ENCODE peak calls at places on chromosomes 2 and 18, in six cellular contexts. P is cardiac muscle cell, T is dorsolateral prefrontal cortex, H is tibial nerve, M is AG10803, Y is PC-9. G is an unnamed sample.
A peak's percentile ranks its signal among the peaks of the same experiment; 100 is the strongest.

GRCh38 chr18:26621161-26622026 is 73.0 kb upstream of the KCTD1 start:
- DNase-seq in M (no peak), T (peak; percentile 39), Y (peak; percentile 25), H (no peak), P (peak; percentile 65), G (peak; percentile 37)

GRCh38 chr2:101349893-101350662 is 37.2 kb downstream of the CREG2 start:
- DNase-seq in M (peak; percentile 29), T (peak; percentile 72), P (no peak), Y (no peak), H (no peak), G (peak; percentile 80)

GRCh38 chr2:1588994-1589611 is 155.2 kb downstream of the PXDN start:
- DNase-seq in P (no peak), T (no peak), Y (no peak), H (no peak), M (peak; percentile 54), G (no peak)

GRCh38 chr18:34913837-34914755 is 127.1 kb upstream of the MAPRE2 start:
- DNase-seq in P (no peak), Y (no peak), T (peak; percentile 54), M (no peak), H (no peak), G (no peak)

GRCh38 chr2:218291934-218292699 is at the start of gene TMBIM1:
- DNase-seq in M (peak; percentile 68), P (peak; percentile 81), H (peak; percentile 75), T (peak; percentile 50), Y (peak; percentile 85), G (peak; percentile 61)

GRCh38 chr2:216231867-216232266 is 122.7 kb downstream of the XRCC5 start:
- DNase-seq in T (no peak), H (no peak), M (no peak), P (no peak), Y (no peak), G (no peak)

GRCh38 chr2:61853086-61853847 is 593 bp downstream of the FAM161A start:
- DNase-seq in P (no peak), T (peak; percentile 24), H (peak; percentile 45), M (no peak), Y (peak; percentile 40), G (peak; percentile 8)

GRCh38 chr2:193824474-193824873 is 1629.7 kb upstream of the TMEFF2 start:
- DNase-seq in T (no peak), H (no peak), P (no peak), M (no peak), Y (no peak), G (peak; percentile 88)

GRCh38 chr2:55408946-55409868 is 10.4 kb downstream of the CCDC88A start:
- DNase-seq in M (peak; percentile 48), H (no peak), T (no peak), Y (no peak), P (no peak), G (no peak)

GRCh38 chr18:46421973-46422551 is 235.0 kb downstream of the LOXHD1 start:
- DNase-seq in H (no peak), T (no peak), Y (no peak), P (no peak), M (no peak), G (no peak)

GRCh38 chr18:45440246-45440645 is 175.0 kb upstream of the SLC14A2 start:
- DNase-seq in H (no peak), M (no peak), T (no peak), Y (no peak), P (no peak), G (no peak)

GRCh38 chr2:238133499-238134392 is 4.7 kb upstream of the KLHL30 start:
- DNase-seq in Y (no peak), T (no peak), H (no peak), P (peak; percentile 32), M (no peak), G (no peak)

GRCh38 chr2:65663831-65664407 is 231.5 kb upstream of the SPRED2 start:
- DNase-seq in P (no peak), M (no peak), T (no peak), Y (no peak), H (no peak), G (peak; percentile 20)

GRCh38 chr2:68163641-68164040 is 6.0 kb downstream of the PNO1 start:
- DNase-seq in H (no peak), P (no peak), T (no peak), Y (no peak), M (no peak), G (no peak)

GRCh38 chr2:68767031-68767961 is 32.7 kb downstream of the ARHGAP25 start:
- DNase-seq in Y (no peak), H (no peak), M (no peak), P (no peak), T (no peak), G (no peak)

GRCh38 chr18:62982600-62983251 is 267.4 kb downstream of the PHLPP1 start:
- DNase-seq in H (peak; percentile 49), P (peak; percentile 73), M (peak; percentile 43), T (peak; percentile 83), Y (peak; percentile 36), G (peak; percentile 66)

GRCh38 chr18:55407191-55407590 is 180.8 kb downstream of the TCF4 start:
- DNase-seq in M (no peak), Y (no peak), T (no peak), H (no peak), P (no peak), G (no peak)

GRCh38 chr2:111706481-111707001 is 177.5 kb downstream of the ANAPC1 start:
- DNase-seq in T (no peak), M (no peak), H (no peak), P (no peak), Y (no peak), G (no peak)

GRCh38 chr2:920573-920972 is 30.1 kb upstream of the SNTG2 start:
- DNase-seq in Y (no peak), M (no peak), H (no peak), P (no peak), T (no peak), G (no peak)

GRCh38 chr2:119248311-119248710 is 24.7 kb downstream of the STEAP3 start:
- DNase-seq in H (no peak), P (no peak), Y (no peak), T (peak; percentile 54), M (peak; percentile 40), G (peak; percentile 93)

GRCh38 chr2:40103590-40103989 is 324.5 kb upstream of the THUMPD2 start:
- DNase-seq in M (peak; percentile 78), Y (no peak), P (no peak), H (no peak), T (no peak), G (peak; percentile 84)

GRCh38 chr2:81235601-81236000 is 931.0 kb upstream of the LRRTM1 start:
- DNase-seq in T (no peak), M (no peak), P (no peak), H (no peak), Y (no peak), G (no peak)

GRCh38 chr2:10285578-10286198 is 17.0 kb upstream of the HPCAL1 start:
- DNase-seq in H (peak; percentile 42), M (peak; percentile 63), P (no peak), T (peak; percentile 89), Y (peak; percentile 94), G (peak; percentile 40)

GRCh38 chr2:96751800-96752199 is 8.9 kb upstream of the CNNM4 start:
- DNase-seq in M (no peak), H (no peak), Y (peak; percentile 24), P (no peak), T (no peak), G (no peak)

GRCh38 chr2:119005081-119005480 is 63.1 kb downstream of the MARCO start:
- DNase-seq in P (no peak), M (no peak), H (no peak), T (no peak), Y (no peak), G (peak; percentile 28)

GRCh38 chr18:23998811-23999210 is 15.7 kb upstream of the TTC39C start:
- DNase-seq in H (no peak), Y (peak; percentile 34), P (no peak), M (no peak), T (no peak), G (no peak)

GRCh38 chr2:28338046-28338753 is 54.5 kb upstream of the FOSL2 start:
- DNase-seq in Y (no peak), H (peak; percentile 38), P (peak; percentile 29), M (peak; percentile 98), T (no peak), G (peak; percentile 93)

GRCh38 chr2:76985387-76986136 is 536.6 kb downstream of the LRRTM4 start:
- DNase-seq in M (no peak), Y (no peak), P (no peak), H (no peak), T (no peak), G (no peak)

DNA sequence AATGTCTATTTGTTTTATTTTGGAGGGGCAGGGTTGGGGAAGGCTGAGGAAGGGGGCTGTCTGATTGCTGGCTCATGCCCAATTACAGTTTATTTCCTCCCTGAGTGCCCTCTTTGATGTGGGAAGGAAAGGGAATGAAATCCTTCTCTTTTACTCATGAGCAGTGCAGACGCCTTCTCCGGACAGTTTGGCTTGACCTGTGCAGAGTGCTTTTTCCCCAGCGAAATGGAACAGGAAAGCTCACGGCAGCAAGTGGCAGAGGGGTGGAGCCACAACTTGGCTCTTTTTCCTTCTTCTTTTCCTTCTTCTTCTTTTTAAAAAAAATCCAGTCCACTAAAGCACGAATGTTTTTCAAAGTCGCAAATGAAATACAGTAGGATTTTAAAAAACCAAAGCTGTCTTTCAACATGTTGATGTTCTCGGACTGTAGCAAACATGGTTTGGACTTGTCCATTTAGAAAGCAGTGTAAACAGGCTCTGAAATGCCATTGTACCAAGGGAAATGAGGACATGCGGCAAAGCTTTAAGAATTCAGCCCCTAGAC is 34.6 kb downstream of the RAB31 start:
- DNase-seq in T (no peak), Y (peak; percentile 29), M (peak; percentile 43), P (no peak), H (no peak), G (peak; percentile 49)
- TF ChIP-seq CTCF in T (no peak), Y (no peak), M (no peak), P (no peak), H (no peak), G (no peak)

GRCh38 chr2:130336150-130336876 is 6.4 kb upstream of the IMP4 start:
- DNase-seq in H (no peak), Y (no peak), P (peak; percentile 6), T (no peak), M (no peak), G (no peak)
- H3K4me3 ChIP-seq in H (no peak overlapping the region), Y (peak overlapping the region; percentile 64), P (peak overlapping the region; percentile 49), T (no peak overlapping the region), M (no peak overlapping the region), G (no peak overlapping the region)

DNA sequence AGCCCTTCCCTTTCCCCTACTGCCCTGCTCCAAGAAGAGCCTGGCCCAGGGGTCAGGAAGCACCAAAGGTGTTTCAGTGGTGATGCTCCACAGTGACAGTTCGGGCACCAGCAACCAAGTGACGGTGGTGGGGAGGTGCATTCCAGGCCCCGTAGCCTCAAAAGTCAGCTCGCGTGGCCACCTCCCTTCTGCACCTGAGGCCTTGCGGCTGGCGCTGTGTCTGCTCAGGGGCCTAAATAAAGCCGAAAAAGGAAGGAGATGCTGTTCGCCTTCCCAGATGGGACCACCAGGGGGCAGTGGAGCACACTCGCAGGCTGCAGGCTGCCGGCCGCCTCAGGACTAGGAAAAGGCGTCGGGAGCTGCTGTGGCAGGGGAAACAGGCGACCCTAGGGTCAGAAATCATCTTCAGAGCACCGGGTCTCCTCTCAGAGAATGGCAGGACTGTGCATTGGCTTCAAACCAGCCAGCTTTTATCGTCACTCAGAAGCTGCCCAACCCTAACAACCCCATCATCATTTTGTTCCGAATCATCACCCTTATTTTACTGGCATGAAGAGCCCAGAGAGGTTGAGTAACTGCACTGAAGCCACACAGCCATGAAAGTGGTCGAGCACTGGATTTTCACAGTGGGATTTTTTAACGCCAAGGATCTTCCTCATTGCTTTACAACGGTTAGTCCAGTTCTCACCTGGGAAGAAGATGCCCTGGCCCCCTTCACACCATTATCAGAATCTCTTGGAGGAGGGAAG is 213.0 kb upstream of the CELF4 start:
- DNase-seq in T (peak; percentile 86), Y (peak; percentile 32), M (peak; percentile 19), H (no peak), P (peak; percentile 84), G (peak; percentile 10)
- TF ChIP-seq CTCF in T (peak; percentile 89), Y (peak; percentile 77), M (peak; percentile 64), H (peak; percentile 55), P (peak; percentile 89), G (peak; percentile 54)

GRCh38 chr2:107068502-107068901 is 182.5 kb upstream of the ST6GAL2 start:
- DNase-seq in P (no peak), M (no peak), Y (no peak), T (no peak), H (no peak), G (no peak)
- H3K4me3 ChIP-seq in P (no peak overlapping the region), M (no peak overlapping the region), Y (no peak overlapping the region), T (no peak overlapping the region), H (no peak overlapping the region), G (no peak overlapping the region)

G was measured in fibroblast of mammary gland.